ENCODE peak calls at places on chromosome 5, in five cellular contexts. M is pancreas, S is colonic mucosa, R is endodermal cell, Z is PC-3. T is an unnamed sample.
A peak's percentile ranks its signal among the peaks of the same experiment; 100 is the strongest.

GRCh38 chr5:72138943-72139467 is 31.7 kb downstream of the MAP1B start:
- DNase-seq in M (peak; percentile 18), S (no peak), R (no peak), Z (peak; percentile 88), T (no peak)

GRCh38 chr5:172658869-172659513 is 17.9 kb downstream of the NEURL1B start:
- DNase-seq in M (peak; percentile 85), S (peak; percentile 83), R (no peak), Z (no peak), T (no peak)

GRCh38 chr5:151284392-151284967 is 19.1 kb downstream of the SLC36A3 start:
- DNase-seq in M (no peak), S (no peak), R (peak; percentile 69), Z (no peak), T (peak; percentile 37)

GRCh38 chr5:112762113-112762810 is 24.6 kb downstream of the APC start:
- DNase-seq in M (no peak), S (no peak), R (no peak), Z (peak; percentile 68), T (no peak)

GRCh38 chr5:146962801-146963355 is 84.3 kb upstream of the PPP2R2B start:
- DNase-seq in M (no peak), S (no peak), R (no peak), Z (peak; percentile 46), T (no peak)

GRCh38 chr5:116629168-116629567 is 54.5 kb upstream of the SEMA6A start:
- DNase-seq in M (no peak), S (no peak), R (peak; percentile 86), Z (no peak), T (peak; percentile 29)

GRCh38 chr5:151448038-151448985 is 909 bp downstream of the SLC36A1 start:
- DNase-seq in M (peak; percentile 31), S (peak; percentile 59), R (peak; percentile 84), Z (peak; percentile 60), T (no peak)

GRCh38 chr5:115170128-115170923 is 618 bp upstream of the TRIM36 start:
- DNase-seq in M (no peak), S (peak; percentile 51), R (peak; percentile 89), Z (peak; percentile 27), T (peak; percentile 29)

GRCh38 chr5:40006260-40006659 is 581.5 kb upstream of the DAB2 start:
- DNase-seq in M (no peak), S (no peak), R (no peak), Z (no peak), T (no peak)

GRCh38 chr5:135102716-135103696 is 69.0 kb upstream of the PITX1 start:
- DNase-seq in M (no peak), S (no peak), R (no peak), Z (no peak), T (no peak)

GRCh38 chr5:158384535-158385421 is 525.8 kb upstream of the CLINT1 start:
- DNase-seq in M (no peak), S (no peak), R (no peak), Z (peak; percentile 99), T (no peak)
- H3K9me3 ChIP-seq in M (no peaks in the 10 kb centered on the region), S (no peaks in the 10 kb centered on the region), R (no peaks in the 10 kb centered on the region), Z (no peaks in the 10 kb centered on the region), T (no peaks in the 10 kb centered on the region)

DNA sequence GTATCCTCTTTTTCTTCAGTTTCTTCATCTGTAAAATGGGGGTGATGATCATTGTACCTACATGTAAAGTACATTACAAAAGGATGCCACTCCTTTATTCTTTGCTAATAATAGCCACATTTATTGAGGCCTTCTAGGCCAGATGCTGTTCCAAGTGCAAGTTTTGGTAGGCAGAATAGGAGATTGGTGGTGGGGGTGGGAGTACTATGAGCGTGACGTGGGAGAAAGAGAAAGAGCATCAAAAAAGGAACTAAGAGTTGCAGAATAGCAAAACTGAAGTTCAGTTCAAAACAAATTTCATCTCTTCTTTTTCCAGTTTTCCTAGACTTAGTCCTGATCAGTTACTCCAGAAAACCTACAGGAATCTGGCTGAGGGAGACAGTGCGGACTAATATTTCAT is 174.1 kb downstream of the SNX18 start:
- DNase-seq in M (no peak), S (no peak), R (no peak), Z (no peak), T (no peak)
- H3K27ac ChIP-seq in M (no peak overlapping the region), S (no peak overlapping the region), R (no peak overlapping the region), Z (no peak overlapping the region), T (no peak overlapping the region)

DNA sequence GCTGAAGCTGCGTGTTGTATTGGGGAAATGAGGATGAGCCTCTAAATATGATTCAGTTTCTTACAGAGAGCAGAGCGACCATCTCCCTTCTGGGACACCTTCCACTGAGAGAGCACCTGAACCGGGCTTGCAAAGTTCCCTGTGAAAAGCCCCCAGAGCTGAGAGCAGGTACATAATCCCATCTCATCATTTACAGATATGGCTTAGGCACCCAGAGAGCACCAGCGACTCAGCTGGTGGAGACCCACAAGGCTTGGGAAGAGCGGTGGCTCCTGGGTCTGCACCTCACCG is 324.3 kb upstream of the IRX4 start:
- DNase-seq in M (no peak), S (no peak), R (no peak), Z (no peak), T (no peak)
- H3K27me3 ChIP-seq in M (peaks cover 3% of the 10 kb centered on the region), S (no peaks in the 10 kb centered on the region), R (no peaks in the 10 kb centered on the region), Z (peaks cover 47% of the 10 kb centered on the region), T (no peaks in the 10 kb centered on the region)

DNA sequence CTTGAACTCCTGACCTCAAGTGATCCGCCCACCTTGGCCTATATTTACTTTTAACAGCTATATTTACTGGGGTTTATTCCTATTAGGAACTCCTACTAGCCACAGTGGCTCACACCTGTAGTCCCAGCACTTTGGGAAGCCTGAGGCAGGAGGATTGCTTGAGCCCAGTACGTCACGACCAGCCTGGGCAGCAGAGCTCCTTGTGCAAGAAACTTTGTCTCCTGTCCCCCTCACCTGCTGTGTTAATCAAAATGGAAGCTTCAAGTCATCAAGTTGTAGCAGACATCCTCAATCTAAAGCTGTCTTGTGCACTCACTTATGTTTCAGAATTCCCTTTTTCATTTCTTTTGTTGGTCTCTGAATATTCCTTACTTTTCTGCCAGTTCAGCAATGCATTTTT is 15.0 kb upstream of the SPRY4 start:
- DNase-seq in M (no peak), S (no peak), R (no peak), Z (no peak), T (no peak)
- H3K9me3 ChIP-seq in M (no peaks in the 10 kb centered on the region), S (no peaks in the 10 kb centered on the region), R (peaks cover 21% of the 10 kb centered on the region), Z (no peaks in the 10 kb centered on the region), T (no peaks in the 10 kb centered on the region)

GRCh38 chr5:36017622-36018021 is 26.4 kb upstream of the UGT3A1 start:
- DNase-seq in M (no peak), S (peak; percentile 31), R (no peak), Z (no peak), T (no peak)
- H3K27ac ChIP-seq in M (no peak overlapping the region), S (no peak overlapping the region), R (no peak overlapping the region), Z (no peak overlapping the region), T (no peak overlapping the region)

GRCh38 chr5:73452215-73452614 is 3.6 kb upstream of the FOXD1 start:
- DNase-seq in M (no peak), S (no peak), R (no peak), Z (no peak), T (no peak)
- H3K27me3 ChIP-seq in M (peaks cover 37% of the 10 kb centered on the region), S (peaks cover 67% of the 10 kb centered on the region), R (peaks cover 62% of the 10 kb centered on the region), Z (no peaks in the 10 kb centered on the region), T (peaks cover 45% of the 10 kb centered on the region)

GRCh38 chr5:127824126-127824525 is 120.9 kb downstream of the CCDC192 start:
- DNase-seq in M (no peak), S (no peak), R (no peak), Z (no peak), T (no peak)

GRCh38 chr5:127826011-127826410 is 122.8 kb downstream of the CCDC192 start:
- DNase-seq in M (no peak), S (no peak), R (no peak), Z (no peak), T (no peak)

GRCh38 chr5:127830829-127831598 is 127.8 kb downstream of the CCDC192 start:
- DNase-seq in M (no peak), S (no peak), R (no peak), Z (no peak), T (no peak)

GRCh38 chr5:127830157-127830556 is 127.0 kb downstream of the CCDC192 start:
- DNase-seq in M (no peak), S (no peak), R (no peak), Z (no peak), T (no peak)

DNA sequence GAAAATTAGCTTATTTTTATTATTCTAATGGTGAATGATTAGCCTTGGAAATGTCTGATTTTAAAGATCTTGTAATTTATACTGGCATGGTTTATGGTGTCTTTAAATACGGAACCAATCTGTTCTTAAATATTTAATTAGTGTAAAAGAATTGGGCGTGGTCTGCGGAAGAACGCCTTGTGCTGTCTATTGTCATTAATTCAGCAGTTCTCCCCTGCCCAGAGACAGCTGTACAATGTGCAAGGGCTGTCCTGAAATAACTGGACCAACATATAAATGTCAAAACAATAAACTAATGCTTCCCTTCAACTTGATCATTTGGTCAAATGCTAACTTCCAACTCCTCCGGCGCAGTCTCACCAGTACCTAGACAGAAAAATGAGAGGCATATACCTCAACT is 124.3 kb downstream of the CCDC192 start:
- DNase-seq in M (no peak), S (no peak), R (no peak), Z (no peak), T (no peak)
- H3K9me3 ChIP-seq in M (no peaks in the 10 kb centered on the region), S (no peaks in the 10 kb centered on the region), R (no peaks in the 10 kb centered on the region), Z (no peaks in the 10 kb centered on the region), T (no peaks in the 10 kb centered on the region)

DNA sequence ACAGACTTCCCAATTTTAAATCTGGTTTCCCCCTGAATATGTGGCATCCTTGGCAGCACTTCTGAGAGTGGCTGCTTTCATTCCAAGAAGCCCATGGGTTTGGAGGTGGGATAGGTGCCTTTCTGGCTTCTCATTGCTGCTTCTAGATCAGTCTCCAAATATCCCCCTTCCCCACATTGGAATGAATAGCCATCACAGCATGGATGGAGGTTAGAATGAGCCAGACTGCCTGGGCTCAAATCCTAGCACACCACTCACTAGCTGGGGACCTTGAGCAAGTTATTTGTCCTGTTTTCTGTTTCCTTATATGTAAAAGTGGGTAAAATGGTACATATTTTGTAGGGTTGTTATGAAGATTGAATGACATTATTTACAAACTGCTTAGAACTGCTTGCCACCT is 13.8 kb upstream of the IL13 start:
- DNase-seq in M (no peak), S (no peak), R (no peak), Z (no peak), T (no peak)
- H3K27ac ChIP-seq in M (no peak overlapping the region), S (no peak overlapping the region), R (no peak overlapping the region), Z (no peak overlapping the region), T (no peak overlapping the region)

DNA sequence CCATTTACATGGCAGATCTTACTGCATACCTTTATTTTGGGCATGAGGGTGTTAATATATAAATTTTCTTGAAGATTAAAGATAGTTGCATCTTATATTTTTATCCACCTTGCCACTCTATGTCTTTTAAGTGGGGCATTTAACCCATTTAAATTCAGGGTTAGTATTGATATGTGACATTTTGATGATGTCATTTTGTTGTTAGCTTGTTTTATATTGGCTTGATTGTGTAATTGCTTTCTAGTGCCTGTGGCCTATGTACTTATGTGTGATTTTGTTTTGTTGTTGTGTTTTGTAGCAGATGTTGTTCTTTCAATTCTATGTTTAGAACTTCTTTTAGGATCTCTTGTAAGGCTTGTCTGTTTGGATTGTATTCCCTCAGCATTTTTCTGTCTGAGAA is 939.9 kb upstream of the CDH9 start:
- DNase-seq in M (no peak), S (no peak), R (no peak), Z (no peak), T (no peak)
- H3K27me3 ChIP-seq in M (no peaks in the 10 kb centered on the region), S (no peaks in the 10 kb centered on the region), R (no peaks in the 10 kb centered on the region), Z (no peaks in the 10 kb centered on the region), T (no peaks in the 10 kb centered on the region)